ENCODE peak calls at places on chromosomes 11 and 22, in six cellular contexts. F, C, O, V, Y and Q are unnamed samples.

GRCh38 chr11:11461473-11461872 is 108.4 kb upstream of the CSNK2A3 start:
- ATAC-seq in C (no peak), Y (no peak), O (no peak), V (no peak), F (no peak), Q (peak; percentile 61)

GRCh38 chr11:9357041-9357440 is 27.4 kb upstream of the IPO7 start:
- ATAC-seq in V (no peak), C (no peak), O (no peak), Y (no peak), F (no peak), Q (no peak)

GRCh38 chr11:9053631-9054030 is 37.8 kb downstream of the SCUBE2 start:
- ATAC-seq in Y (no peak), C (no peak), V (no peak), O (no peak), F (no peak), Q (no peak)

GRCh38 chr11:13970986-13971385 is 8.5 kb downstream of the SPON1 start:
- ATAC-seq in C (peak; percentile 94), Y (peak; percentile 88), O (no peak), V (peak; percentile 65), F (no peak), Q (no peak)

GRCh38 chr11:61264795-61265194 is 23.8 kb downstream of the PGA5 start:
- ATAC-seq in O (no peak), Y (no peak), C (no peak), V (no peak), F (no peak), Q (no peak)

GRCh38 chr22:37206841-37207821 is 5.1 kb downstream of the SSTR3 start:
- ATAC-seq in O (no peak), Y (no peak), V (no peak), C (no peak), F (no peak), Q (no peak)

GRCh38 chr11:129291556-129291955 is 84.1 kb upstream of the BARX2 start:
- ATAC-seq in Y (no peak), V (no peak), F (no peak), O (no peak), C (no peak), Q (no peak)

GRCh38 chr11:810040-810567 is 337 bp downstream of the RPLP2 start:
- ATAC-seq in C (no peak), F (peak; percentile 4), Y (no peak), V (peak; percentile 9), O (peak; percentile 2), Q (no peak)

GRCh38 chr11:128803440-128803839 is 63.7 kb downstream of the KCNJ1 start:
- ATAC-seq in V (no peak), O (no peak), C (no peak), F (peak; percentile 38), Y (no peak), Q (no peak)

GRCh38 chr22:24282401-24282800 is 11.8 kb downstream of the SPECC1L start:
- ATAC-seq in Y (no peak), O (no peak), F (no peak), V (no peak), C (no peak), Q (no peak)

GRCh38 chr22:49053574-49053973 is 774.1 kb downstream of the BRD1 start:
- ATAC-seq in O (no peak), C (no peak), Y (no peak), F (no peak), V (no peak), Q (no peak)
- TF ChIP-seq EP300 in O (no peak), C (no peak), Y (no peak), F (no peak), V (no peak), Q (no peak)

GRCh38 chr22:20131593-20131855 is at the start of gene ZDHHC8:
- ATAC-seq in O (peak; percentile 11), Y (peak; percentile 35), V (peak; percentile 51), F (peak; percentile 76), C (peak; percentile 1), Q (peak; percentile 85)

GRCh38 chr22:20130739-20131592 is 638 bp upstream of the ZDHHC8 start:
- ATAC-seq in V (peak; percentile 85), Y (peak; percentile 55), O (peak; percentile 79), C (peak; percentile 61), F (peak; percentile 94), Q (peak; percentile 93)

GRCh38 chr22:20129747-20130014 is 1.9 kb upstream of the ZDHHC8 start:
- ATAC-seq in O (no peak), V (no peak), F (no peak), C (no peak), Y (no peak), Q (no peak)

GRCh38 chr22:20128902-20129746 is 2.5 kb upstream of the ZDHHC8 start:
- ATAC-seq in C (peak; percentile 56), Y (peak; percentile 15), V (peak; percentile 48), O (peak; percentile 71), F (no peak), Q (no peak)

DNA sequence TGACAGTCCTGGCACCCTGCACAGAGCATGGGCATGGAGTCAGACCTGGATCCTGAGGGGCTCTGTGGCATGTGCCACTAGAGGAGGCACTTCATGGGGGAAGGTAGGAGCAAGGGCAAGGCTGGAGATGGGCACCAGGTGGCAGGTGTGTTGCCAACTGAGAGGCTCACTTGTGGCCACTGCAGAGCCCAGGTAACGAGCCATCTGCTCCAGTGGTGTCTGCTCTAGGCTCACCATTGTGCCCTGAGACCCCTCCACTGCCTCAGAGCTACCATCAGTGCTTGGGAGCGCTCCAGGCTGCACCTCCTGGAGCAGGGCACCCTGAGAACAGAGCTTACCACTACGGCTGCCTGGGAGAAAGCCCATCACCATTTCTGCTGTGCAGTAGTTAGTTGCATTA is 1.3 kb upstream of the ZDHHC8 start:
- ATAC-seq in V (peak; percentile 8), O (no peak), Y (peak; percentile 21), F (no peak), C (peak; percentile 22), Q (no peak)
- H3K4me3 ChIP-seq in V (no peak overlapping the region), O (no peak overlapping the region), Y (no peak overlapping the region), F (no peak overlapping the region), C (peak overlapping the region; percentile 84), Q (peak overlapping the region; percentile 99)

GRCh38 chr22:17861909-17862308 is 87.6 kb upstream of the BID start:
- ATAC-seq in F (no peak), V (peak; percentile 27), C (no peak), O (no peak), Y (no peak), Q (no peak)
- H3K4me1 ChIP-seq in F (no peaks in the 10 kb centered on the region), V (peaks cover 3% of the 10 kb centered on the region), C (no peaks in the 10 kb centered on the region), O (peaks cover 4% of the 10 kb centered on the region), Y (no peaks in the 10 kb centered on the region), Q (peaks cover 9% of the 10 kb centered on the region)

GRCh38 chr22:19065298-19065859 is 56.8 kb downstream of the DGCR2 start:
- ATAC-seq in C (no peak), V (no peak), O (no peak), Y (no peak), F (no peak), Q (no peak)
- TF ChIP-seq EP300 in C (no peak), V (no peak), O (no peak), Y (no peak), F (no peak), Q (no peak)

GRCh38 chr22:41540365-41540764 is 3.9 kb downstream of the POLR3H start:
- ATAC-seq in O (no peak), V (no peak), C (no peak), Y (no peak), F (no peak), Q (no peak)

GRCh38 chr22:41542224-41542623 is 2.0 kb downstream of the POLR3H start:
- ATAC-seq in O (no peak), Y (no peak), C (no peak), F (no peak), V (no peak), Q (no peak)

GRCh38 chr22:41539146-41540005 is 4.9 kb downstream of the POLR3H start:
- ATAC-seq in O (no peak), F (no peak), Y (no peak), V (no peak), C (no peak), Q (no peak)

GRCh38 chr22:41540006-41540315 is 4.3 kb downstream of the POLR3H start:
- ATAC-seq in Y (no peak), O (peak; percentile 50), V (no peak), C (no peak), F (no peak), Q (no peak)

GRCh38 chr22:41541484-41541883 is 2.8 kb downstream of the POLR3H start:
- ATAC-seq in O (no peak), V (no peak), C (no peak), Y (no peak), F (no peak), Q (no peak)
- H3K4me3 ChIP-seq in O (no peak overlapping the region), V (peak overlapping the region; percentile 88), C (no peak overlapping the region), Y (no peak overlapping the region), F (no peak overlapping the region), Q (no peak overlapping the region)

GRCh38 chr11:114158886-114159285 is 99.4 kb downstream of the ZBTB16 start:
- ATAC-seq in C (no peak), Y (no peak), O (no peak), V (no peak), F (no peak), Q (no peak)

GRCh38 chr11:114159802-114160588 is 100.5 kb downstream of the ZBTB16 start:
- ATAC-seq in V (peak; percentile 64), C (peak; percentile 83), O (peak; percentile 96), F (peak; percentile 71), Y (peak; percentile 48), Q (peak; percentile 62)

GRCh38 chr11:114157476-114158050 is 98.1 kb downstream of the ZBTB16 start:
- ATAC-seq in F (no peak), C (no peak), V (no peak), O (no peak), Y (no peak), Q (no peak)

GRCh38 chr11:114160884-114161283 is 101.4 kb downstream of the ZBTB16 start:
- ATAC-seq in O (no peak), V (no peak), C (no peak), Y (no peak), F (no peak), Q (no peak)

GRCh38 chr11:114159320-114159719 is 99.8 kb downstream of the ZBTB16 start:
- ATAC-seq in C (no peak), V (no peak), O (no peak), F (no peak), Y (no peak), Q (no peak)
- H3K4me1 ChIP-seq in C (peaks cover 22% of the 10 kb centered on the region), V (peaks cover 6% of the 10 kb centered on the region), O (peaks cover 16% of the 10 kb centered on the region), F (peaks cover 98% of the 10 kb centered on the region), Y (peaks cover 25% of the 10 kb centered on the region), Q (peaks cover 96% of the 10 kb centered on the region)

GRCh38 chr11:33701831-33702230 is 1.2 kb upstream of the C11orf91 start:
- ATAC-seq in V (no peak), O (no peak), C (no peak), Y (peak; percentile 2), F (no peak), Q (no peak)
- TF ChIP-seq EP300 in V (no peak), O (no peak), C (no peak), Y (no peak), F (no peak), Q (no peak)

GRCh38 chr11:108854366-108854765 is 189.5 kb downstream of the DDX10 start:
- ATAC-seq in F (no peak), Y (no peak), O (no peak), V (peak; percentile 95), C (no peak), Q (no peak)
- H3K4me3 ChIP-seq in F (no peak overlapping the region), Y (no peak overlapping the region), O (no peak overlapping the region), V (peak overlapping the region; percentile 61), C (no peak overlapping the region), Q (peak overlapping the region; percentile 0)